ENCODE peak calls at places on chromosomes 4 and X, in six cellular contexts. One of them, this sample, is unnamed.

GRCh38 chrX:111470681-111471403 is 40.6 kb upstream of the SERTM2 start:
- DNase-seq in keratinocyte: no peak
- DNase-seq in activated T-helper 1 cell treated with anti-CD3 and anti-CD28 coated beads, Interleukin-2, amount 50 U/mL, for 16 hours: no peak
- DNase-seq in substantia nigra: no peak
- DNase-seq in HCEC 1CT: no peak
- DNase-seq in CMK: no peak
- DNase-seq in this sample: no peak

GRCh38 chr4:681736-682451 is 7.1 kb downstream of the SLC49A3 start:
- DNase-seq in keratinocyte: no peak
- DNase-seq in activated T-helper 1 cell treated with anti-CD3 and anti-CD28 coated beads, Interleukin-2, amount 50 U/mL, for 16 hours: peak; percentile 35
- DNase-seq in substantia nigra: no peak
- DNase-seq in HCEC 1CT: no peak
- DNase-seq in CMK: no peak
- DNase-seq in this sample: no peak

GRCh38 chr4:160611181-160611580 is 1508.3 kb downstream of the RAPGEF2 start:
- DNase-seq in keratinocyte: no peak
- DNase-seq in activated T-helper 1 cell treated with anti-CD3 and anti-CD28 coated beads, Interleukin-2, amount 50 U/mL, for 16 hours: no peak
- DNase-seq in substantia nigra: no peak
- DNase-seq in HCEC 1CT: no peak
- DNase-seq in CMK: no peak
- DNase-seq in this sample: no peak

GRCh38 chr4:41432889-41433288 is 105.1 kb upstream of the LIMCH1 start:
- DNase-seq in keratinocyte: no peak
- DNase-seq in activated T-helper 1 cell treated with anti-CD3 and anti-CD28 coated beads, Interleukin-2, amount 50 U/mL, for 16 hours: no peak
- DNase-seq in substantia nigra: no peak
- DNase-seq in HCEC 1CT: peak; percentile 48
- DNase-seq in CMK: no peak
- DNase-seq in this sample: no peak

GRCh38 chr4:136526517-136526916 is 1005.8 kb downstream of the PCDH18 start:
- DNase-seq in keratinocyte: no peak
- DNase-seq in activated T-helper 1 cell treated with anti-CD3 and anti-CD28 coated beads, Interleukin-2, amount 50 U/mL, for 16 hours: no peak
- DNase-seq in substantia nigra: no peak
- DNase-seq in HCEC 1CT: no peak
- DNase-seq in CMK: no peak
- DNase-seq in this sample: no peak

GRCh38 chr4:156976147-156976546 is 4.5 kb upstream of the PDGFC start:
- DNase-seq in keratinocyte: no peak
- DNase-seq in activated T-helper 1 cell treated with anti-CD3 and anti-CD28 coated beads, Interleukin-2, amount 50 U/mL, for 16 hours: no peak
- DNase-seq in substantia nigra: no peak
- DNase-seq in HCEC 1CT: peak; percentile 83
- DNase-seq in CMK: no peak
- DNase-seq in this sample: no peak

GRCh38 chr4:54322817-54323417 is 93.8 kb downstream of the PDGFRA start:
- DNase-seq in keratinocyte: peak; percentile 30
- DNase-seq in activated T-helper 1 cell treated with anti-CD3 and anti-CD28 coated beads, Interleukin-2, amount 50 U/mL, for 16 hours: no peak
- DNase-seq in substantia nigra: peak; percentile 4
- DNase-seq in HCEC 1CT: peak; percentile 24
- DNase-seq in CMK: peak; percentile 31
- DNase-seq in this sample: peak; percentile 63

GRCh38 chr4:140038031-140038533 is 115.9 kb downstream of the MAML3 start:
- DNase-seq in keratinocyte: no peak
- DNase-seq in activated T-helper 1 cell treated with anti-CD3 and anti-CD28 coated beads, Interleukin-2, amount 50 U/mL, for 16 hours: no peak
- DNase-seq in substantia nigra: no peak
- DNase-seq in HCEC 1CT: no peak
- DNase-seq in CMK: no peak
- DNase-seq in this sample: no peak

GRCh38 chr4:109803924-109804571 is 2.2 kb upstream of the CFI start:
- DNase-seq in keratinocyte: no peak
- DNase-seq in activated T-helper 1 cell treated with anti-CD3 and anti-CD28 coated beads, Interleukin-2, amount 50 U/mL, for 16 hours: no peak
- DNase-seq in substantia nigra: no peak
- DNase-seq in HCEC 1CT: peak; percentile 9
- DNase-seq in CMK: no peak
- DNase-seq in this sample: peak; percentile 52

GRCh38 chrX:40320819-40321218 is 223.1 kb upstream of the BCOR start:
- DNase-seq in keratinocyte: no peak
- DNase-seq in activated T-helper 1 cell treated with anti-CD3 and anti-CD28 coated beads, Interleukin-2, amount 50 U/mL, for 16 hours: no peak
- DNase-seq in substantia nigra: no peak
- DNase-seq in HCEC 1CT: no peak
- DNase-seq in CMK: no peak
- DNase-seq in this sample: no peak

GRCh38 chrX:153064061-153064460 is 7.8 kb downstream of the PNMA3 start:
- DNase-seq in keratinocyte: no peak
- DNase-seq in activated T-helper 1 cell treated with anti-CD3 and anti-CD28 coated beads, Interleukin-2, amount 50 U/mL, for 16 hours: no peak
- DNase-seq in substantia nigra: no peak
- DNase-seq in HCEC 1CT: no peak
- DNase-seq in CMK: no peak
- DNase-seq in this sample: no peak

GRCh38 chr4:75004755-75005668 is 72.1 kb downstream of the PARM1 start:
- DNase-seq in keratinocyte: no peak
- DNase-seq in activated T-helper 1 cell treated with anti-CD3 and anti-CD28 coated beads, Interleukin-2, amount 50 U/mL, for 16 hours: no peak
- DNase-seq in substantia nigra: no peak
- DNase-seq in HCEC 1CT: no peak
- DNase-seq in CMK: no peak
- DNase-seq in this sample: no peak

GRCh38 chrX:132068405-132068804 is 45.3 kb downstream of the STK26 start:
- DNase-seq in keratinocyte: peak; percentile 4
- DNase-seq in activated T-helper 1 cell treated with anti-CD3 and anti-CD28 coated beads, Interleukin-2, amount 50 U/mL, for 16 hours: no peak
- DNase-seq in substantia nigra: no peak
- DNase-seq in HCEC 1CT: no peak
- DNase-seq in CMK: no peak
- DNase-seq in this sample: no peak